ENCODE peak calls at places on chromosomes 16 and 17, in eight cellular contexts. One of them, this sample, is unnamed.

GRCh38 chr17:72397687-72398086 is 276.9 kb downstream of the SOX9 start:
- DNase-seq in adrenal gland: no peak
- DNase-seq in NCI-H460: no peak
- DNase-seq in SHP77: no peak
- DNase-seq in EL: peak; percentile 49
- DNase-seq in stimulated activated CD8-positive, alpha-beta memory T cell treated with anti-CD3 and anti-CD28 coated beads, Interleukin-15, amount 100 ng/mL, for 48 hours: no peak
- DNase-seq in ureter: no peak
- DNase-seq in HS-5: no peak
- DNase-seq in this sample: no peak

GRCh38 chr17:69883139-69883538 is 191.9 kb upstream of the KCNJ16 start:
- DNase-seq in ureter: no peak
- DNase-seq in EL: no peak
- DNase-seq in adrenal gland: peak; percentile 11
- DNase-seq in stimulated activated CD8-positive, alpha-beta memory T cell treated with anti-CD3 and anti-CD28 coated beads, Interleukin-15, amount 100 ng/mL, for 48 hours: no peak
- DNase-seq in NCI-H460: no peak
- DNase-seq in SHP77: no peak
- DNase-seq in HS-5: no peak
- DNase-seq in this sample: no peak

GRCh38 chr16:88466175-88466862 is 13.2 kb downstream of the ZFPM1 start:
- DNase-seq in EL: no peak
- DNase-seq in NCI-H460: no peak
- DNase-seq in adrenal gland: no peak
- DNase-seq in HS-5: no peak
- DNase-seq in SHP77: no peak
- DNase-seq in stimulated activated CD8-positive, alpha-beta memory T cell treated with anti-CD3 and anti-CD28 coated beads, Interleukin-15, amount 100 ng/mL, for 48 hours: no peak
- DNase-seq in ureter: no peak
- DNase-seq in this sample: no peak

GRCh38 chr17:28839221-28839620 is 3.4 kb downstream of the FAM222B start:
- DNase-seq in NCI-H460: no peak
- DNase-seq in SHP77: no peak
- DNase-seq in stimulated activated CD8-positive, alpha-beta memory T cell treated with anti-CD3 and anti-CD28 coated beads, Interleukin-15, amount 100 ng/mL, for 48 hours: no peak
- DNase-seq in EL: no peak
- DNase-seq in HS-5: no peak
- DNase-seq in adrenal gland: no peak
- DNase-seq in ureter: no peak
- DNase-seq in this sample: no peak

GRCh38 chr17:29593546-29594440 is 861 bp downstream of the ANKRD13B start:
- DNase-seq in SHP77: peak; percentile 4
- DNase-seq in NCI-H460: no peak
- DNase-seq in ureter: no peak
- DNase-seq in adrenal gland: no peak
- DNase-seq in HS-5: no peak
- DNase-seq in EL: peak; percentile 25
- DNase-seq in stimulated activated CD8-positive, alpha-beta memory T cell treated with anti-CD3 and anti-CD28 coated beads, Interleukin-15, amount 100 ng/mL, for 48 hours: no peak
- DNase-seq in this sample: no peak

GRCh38 chr17:80485846-80486245 is 9.4 kb upstream of the NPTX1 start:
- DNase-seq in adrenal gland: no peak
- DNase-seq in stimulated activated CD8-positive, alpha-beta memory T cell treated with anti-CD3 and anti-CD28 coated beads, Interleukin-15, amount 100 ng/mL, for 48 hours: no peak
- DNase-seq in NCI-H460: no peak
- DNase-seq in ureter: no peak
- DNase-seq in EL: no peak
- DNase-seq in SHP77: peak; percentile 30
- DNase-seq in HS-5: no peak
- DNase-seq in this sample: no peak

GRCh38 chr17:10121971-10122707 is 76.3 kb downstream of the GAS7 start:
- DNase-seq in NCI-H460: no peak
- DNase-seq in stimulated activated CD8-positive, alpha-beta memory T cell treated with anti-CD3 and anti-CD28 coated beads, Interleukin-15, amount 100 ng/mL, for 48 hours: no peak
- DNase-seq in SHP77: no peak
- DNase-seq in ureter: no peak
- DNase-seq in EL: no peak
- DNase-seq in HS-5: no peak
- DNase-seq in adrenal gland: no peak
- DNase-seq in this sample: peak; percentile 40

GRCh38 chr17:70107441-70107840 is 32.4 kb downstream of the KCNJ16 start:
- DNase-seq in ureter: no peak
- DNase-seq in NCI-H460: no peak
- DNase-seq in HS-5: no peak
- DNase-seq in EL: peak; percentile 6
- DNase-seq in SHP77: no peak
- DNase-seq in adrenal gland: no peak
- DNase-seq in stimulated activated CD8-positive, alpha-beta memory T cell treated with anti-CD3 and anti-CD28 coated beads, Interleukin-15, amount 100 ng/mL, for 48 hours: no peak
- DNase-seq in this sample: no peak

GRCh38 chr17:67995568-67996191 is 589 bp downstream of the C17orf58 start:
- DNase-seq in HS-5: no peak
- DNase-seq in adrenal gland: peak; percentile 43
- DNase-seq in SHP77: no peak
- DNase-seq in stimulated activated CD8-positive, alpha-beta memory T cell treated with anti-CD3 and anti-CD28 coated beads, Interleukin-15, amount 100 ng/mL, for 48 hours: no peak
- DNase-seq in NCI-H460: no peak
- DNase-seq in ureter: no peak
- DNase-seq in EL: peak; percentile 28
- DNase-seq in this sample: peak; percentile 26

GRCh38 chr16:26614102-26614864 is 452.4 kb upstream of the C16orf82 start:
- DNase-seq in EL: no peak
- DNase-seq in stimulated activated CD8-positive, alpha-beta memory T cell treated with anti-CD3 and anti-CD28 coated beads, Interleukin-15, amount 100 ng/mL, for 48 hours: no peak
- DNase-seq in adrenal gland: no peak
- DNase-seq in ureter: no peak
- DNase-seq in HS-5: no peak
- DNase-seq in NCI-H460: no peak
- DNase-seq in SHP77: peak; percentile 27
- DNase-seq in this sample: no peak

GRCh38 chr16:83116274-83116892 is 489.6 kb downstream of the CDH13 start:
- DNase-seq in adrenal gland: no peak
- DNase-seq in EL: no peak
- DNase-seq in SHP77: no peak
- DNase-seq in stimulated activated CD8-positive, alpha-beta memory T cell treated with anti-CD3 and anti-CD28 coated beads, Interleukin-15, amount 100 ng/mL, for 48 hours: no peak
- DNase-seq in NCI-H460: no peak
- DNase-seq in HS-5: no peak
- DNase-seq in ureter: no peak
- DNase-seq in this sample: no peak

GRCh38 chr17:10089221-10089799 is 109.1 kb downstream of the GAS7 start:
- DNase-seq in EL: no peak
- DNase-seq in stimulated activated CD8-positive, alpha-beta memory T cell treated with anti-CD3 and anti-CD28 coated beads, Interleukin-15, amount 100 ng/mL, for 48 hours: no peak
- DNase-seq in NCI-H460: no peak
- DNase-seq in adrenal gland: no peak
- DNase-seq in HS-5: no peak
- DNase-seq in ureter: no peak
- DNase-seq in SHP77: no peak
- DNase-seq in this sample: no peak

GRCh38 chr17:16573466-16573865 is 4.5 kb upstream of the ZNF287 start:
- DNase-seq in stimulated activated CD8-positive, alpha-beta memory T cell treated with anti-CD3 and anti-CD28 coated beads, Interleukin-15, amount 100 ng/mL, for 48 hours: no peak
- DNase-seq in EL: no peak
- DNase-seq in adrenal gland: no peak
- DNase-seq in ureter: no peak
- DNase-seq in HS-5: no peak
- DNase-seq in NCI-H460: no peak
- DNase-seq in SHP77: no peak
- DNase-seq in this sample: no peak